ENCODE peak calls at places on chromosomes 5 and 9, in nine cellular contexts. U, K, L, M, O, B, I, H and N are unnamed samples.

GRCh38 chr9:89576404-89576824 is 28.4 kb upstream of the GADD45G start:
- DNase-seq in U (no peak), K (no peak), L (peak), M (no peak), O (no peak), B (no peak), I (peak), H (no peak), N (no peak)

GRCh38 chr5:125326114-125326513 is 579.7 kb upstream of the ZNF608 start:
- DNase-seq in U (no peak), K (no peak), L (peak), M (no peak), O (no peak), B (no peak), I (no peak), H (no peak), N (no peak)

GRCh38 chr5:172451771-172452197 is 2.5 kb downstream of the SH3PXD2B start:
- DNase-seq in U (no peak), K (no peak), L (peak), M (no peak), O (peak), B (peak), I (no peak), H (no peak), N (no peak)

GRCh38 chr5:54626407-54626806 is 108.8 kb downstream of the SNX18 start:
- DNase-seq in U (no peak), K (no peak), L (no peak), M (no peak), O (no peak), B (no peak), I (no peak), H (no peak), N (no peak)

GRCh38 chr5:33679791-33680190 is 212.0 kb downstream of the ADAMTS12 start:
- DNase-seq in U (no peak), K (no peak), L (no peak), M (no peak), O (no peak), B (no peak), I (no peak), H (no peak), N (no peak)

GRCh38 chr9:132372177-132373095 is 17.6 kb upstream of the SETX start:
- DNase-seq in U (no peak), K (no peak), L (peak), M (no peak), O (peak), B (peak), I (peak), H (peak), N (no peak)

GRCh38 chr5:39299962-39300361 is 64.3 kb downstream of the C9 start:
- DNase-seq in U (no peak), K (no peak), L (no peak), M (no peak), O (no peak), B (no peak), I (no peak), H (no peak), N (no peak)

GRCh38 chr9:112375361-112375760 is 4.5 kb upstream of the HSDL2 start:
- DNase-seq in U (no peak), K (no peak), L (no peak), M (peak), O (no peak), B (no peak), I (no peak), H (no peak), N (no peak)

GRCh38 chr9:32968101-32969011 is 33.1 kb downstream of the APTX start:
- DNase-seq in U (no peak), K (peak), L (peak), M (no peak), O (peak), B (peak), I (peak), H (peak), N (peak)

GRCh38 chr5:2133936-2134335 is 251.2 kb upstream of the IRX4 start:
- DNase-seq in U (no peak), K (no peak), L (no peak), M (no peak), O (no peak), B (no peak), I (no peak), H (no peak), N (no peak)

GRCh38 chr5:127518319-127518621 is 830 bp downstream of the PRRC1 start:
- DNase-seq in U (no peak), K (no peak), L (no peak), M (no peak), O (no peak), B (no peak), I (peak), H (no peak), N (no peak)

GRCh38 chr9:21770877-21771560 is 31.4 kb upstream of the MTAP start:
- DNase-seq in U (no peak), K (no peak), L (no peak), M (no peak), O (no peak), B (no peak), I (no peak), H (no peak), N (no peak)

GRCh38 chr5:5881294-5881693 is 458.8 kb downstream of the ICE1 start:
- DNase-seq in U (no peak), K (no peak), L (no peak), M (peak), O (no peak), B (no peak), I (peak), H (no peak), N (peak)

GRCh38 chr9:70131296-70131695 is 87.6 kb downstream of the MAMDC2 start:
- DNase-seq in U (no peak), K (no peak), L (no peak), M (no peak), O (no peak), B (no peak), I (no peak), H (no peak), N (no peak)

GRCh38 chr5:142324871-142325676 is at the start of gene SPRY4:
- DNase-seq in U (peak), K (peak), L (peak), M (peak), O (peak), B (peak), I (peak), H (peak), N (peak)
- TF ChIP-seq CTCF in U (peak), K (no peak), L (peak), M (peak), O (no peak), B (no peak), I (no peak), H (peak), N (no peak)

GRCh38 chr5:141960018-141960417 is 2.0 kb upstream of the PCDH12 start:
- DNase-seq in U (no peak), K (peak), L (no peak), M (no peak), O (no peak), B (no peak), I (peak), H (no peak), N (peak)
- TF ChIP-seq CTCF in U (peak), K (no peak), L (peak), M (peak), O (no peak), B (no peak), I (peak), H (no peak), N (peak)

DNA sequence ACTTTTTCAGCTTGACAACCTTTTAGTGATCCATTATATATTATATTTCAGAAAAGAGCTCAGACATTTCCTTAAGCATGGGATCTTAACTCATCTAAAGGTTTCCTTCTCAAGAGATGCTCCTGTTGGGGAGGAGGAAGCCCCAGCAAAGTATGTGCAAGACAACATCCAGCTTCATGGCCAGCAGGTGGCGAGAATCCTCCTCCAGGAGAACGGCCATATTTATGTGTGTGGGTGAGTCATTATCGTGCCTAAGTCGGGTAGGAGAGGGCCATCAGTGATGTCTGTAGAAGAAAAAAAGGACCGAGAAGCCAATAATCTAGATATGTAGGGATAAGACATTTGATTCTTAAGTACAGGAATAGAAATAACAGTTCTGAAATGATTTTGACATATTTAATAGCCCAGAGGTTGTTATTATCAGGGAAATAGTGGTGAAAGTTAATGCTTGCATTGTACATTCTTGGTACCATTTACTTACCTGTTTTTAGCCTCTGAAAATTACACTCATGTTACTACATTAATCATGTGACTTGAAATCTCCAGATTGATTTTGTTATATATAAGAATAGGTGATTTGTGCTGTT is 28.2 kb downstream of the MTRR start:
- DNase-seq in U (no peak), K (peak), L (peak), M (no peak), O (peak), B (no peak), I (no peak), H (no peak), N (peak)
- TF ChIP-seq CTCF in U (peak), K (peak), L (peak), M (peak), O (no peak), B (no peak), I (peak), H (no peak), N (peak)

GRCh38 chr9:79408200-79408599 is 163.6 kb upstream of the TLE4 start:
- DNase-seq in U (no peak), K (no peak), L (no peak), M (no peak), O (no peak), B (no peak), I (no peak), H (no peak), N (no peak)

GRCh38 chr9:79408617-79409016 is 163.1 kb upstream of the TLE4 start:
- DNase-seq in U (no peak), K (no peak), L (no peak), M (no peak), O (no peak), B (no peak), I (no peak), H (no peak), N (no peak)

GRCh38 chr9:79403495-79403894 is 168.3 kb upstream of the TLE4 start:
- DNase-seq in U (no peak), K (no peak), L (no peak), M (no peak), O (no peak), B (no peak), I (no peak), H (no peak), N (peak)
- TF ChIP-seq CTCF in U (no peak), K (no peak), L (no peak), M (no peak), O (no peak), B (no peak), I (no peak), H (no peak), N (no peak)

GRCh38 chr9:93057024-93057702 is 1.3 kb upstream of the SUSD3 start:
- DNase-seq in U (no peak), K (no peak), L (no peak), M (no peak), O (peak), B (no peak), I (peak), H (no peak), N (no peak)
- TF ChIP-seq CTCF in U (no peak), K (no peak), L (no peak), M (no peak), O (no peak), B (no peak), I (no peak), H (no peak), N (no peak)

DNA sequence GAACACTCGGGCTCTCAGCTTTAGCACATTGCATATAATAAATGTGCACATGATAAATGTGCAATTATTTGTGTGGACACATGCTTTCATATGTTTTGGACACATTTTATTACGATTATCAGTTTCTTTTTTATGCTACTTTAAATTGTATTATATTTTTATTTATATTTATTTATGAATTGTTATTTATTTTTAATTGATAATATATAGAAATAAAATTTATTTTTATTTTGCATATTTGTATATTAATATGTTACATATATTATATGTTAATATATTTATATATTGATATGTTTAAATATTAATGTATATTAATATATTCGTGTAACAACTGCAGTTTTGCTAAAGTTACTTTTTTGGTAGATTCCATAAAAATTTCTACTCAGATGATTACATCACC is 454.8 kb upstream of the CDH10 start:
- DNase-seq in U (no peak), K (no peak), L (no peak), M (no peak), O (no peak), B (no peak), I (no peak), H (no peak), N (no peak)
- TF ChIP-seq CTCF in U (no peak), K (no peak), L (no peak), M (no peak), O (no peak), B (no peak), I (no peak), H (no peak), N (no peak)

GRCh38 chr5:92050970-92051369 is 667.9 kb upstream of the ARRDC3 start:
- DNase-seq in U (no peak), K (no peak), L (no peak), M (no peak), O (no peak), B (no peak), I (no peak), H (no peak), N (no peak)
- TF ChIP-seq CTCF in U (no peak), K (no peak), L (no peak), M (no peak), O (no peak), B (no peak), I (no peak), H (no peak), N (no peak)